ENCODE peak calls at places on chromosomes 6 and 20, in ten cellular contexts. Q, B, I, V, A, T, C, K, R and N are unnamed samples.

GRCh38 chr20:6473197-6473596 is 294.3 kb upstream of the BMP2 start:
- DNase-seq in I (no peak), B (no peak), Q (no peak), K (no peak), C (peak; percentile 45), V (no peak), A (no peak), T (no peak), R (no peak), N (no peak)

GRCh38 chr6:42099340-42100028 is 42.9 kb downstream of the C6orf132 start:
- DNase-seq in T (no peak), Q (peak; percentile 39), K (peak; percentile 88), I (no peak), A (no peak), C (peak; percentile 71), R (no peak), B (no peak), V (peak; percentile 85), N (no peak)

GRCh38 chr6:170031684-170032121 is 259.2 kb downstream of the DLL1 start:
- DNase-seq in T (peak; percentile 11), I (no peak), K (peak; percentile 48), V (peak; percentile 7), B (peak; percentile 4), R (no peak), C (no peak), A (no peak), Q (no peak), N (peak; percentile 54)

GRCh38 chr6:35048631-35049083 is 92.5 kb downstream of the TCP11 start:
- DNase-seq in V (peak; percentile 50), T (no peak), I (no peak), R (no peak), A (peak; percentile 64), B (no peak), Q (no peak), K (no peak), C (peak; percentile 94), N (no peak)

GRCh38 chr6:154622618-154623336 is 110.4 kb upstream of the SCAF8 start:
- DNase-seq in K (no peak), R (no peak), A (no peak), Q (peak; percentile 83), V (no peak), C (no peak), T (no peak), I (no peak), B (no peak), N (no peak)

GRCh38 chr20:63497946-63498935 is 642 bp downstream of the EEF1A2 start:
- DNase-seq in R (no peak), A (peak; percentile 66), K (peak; percentile 87), B (peak; percentile 94), I (no peak), C (peak; percentile 36), T (peak; percentile 68), V (no peak), Q (peak; percentile 50), N (no peak)

GRCh38 chr6:53770690-53771320 is 24.0 kb upstream of the LRRC1 start:
- DNase-seq in Q (no peak), A (no peak), T (no peak), K (no peak), B (no peak), V (no peak), C (peak; percentile 23), R (no peak), I (no peak), N (no peak)

GRCh38 chr6:138289739-138290138 is 71.4 kb upstream of the PBOV1 start:
- DNase-seq in K (no peak), V (no peak), A (no peak), Q (no peak), I (no peak), B (no peak), T (no peak), C (no peak), R (no peak), N (no peak)

GRCh38 chr20:24034820-24035219 is 46.2 kb upstream of the GGTLC1 start:
- DNase-seq in B (no peak), R (no peak), V (no peak), Q (peak; percentile 7), T (no peak), I (no peak), A (no peak), K (no peak), C (no peak), N (no peak)

GRCh38 chr20:41098703-41099250 is 38.6 kb upstream of the PLCG1 start:
- DNase-seq in C (peak; percentile 73), B (no peak), A (no peak), V (no peak), R (no peak), K (no peak), T (no peak), I (no peak), Q (no peak), N (no peak)

GRCh38 chr6:112216699-112217551 is 37.4 kb downstream of the LAMA4 start:
- DNase-seq in T (no peak), A (no peak), K (no peak), C (peak; percentile 95), Q (no peak), I (no peak), B (no peak), V (no peak), R (no peak), N (no peak)

GRCh38 chr20:37518606-37519507 is 2.2 kb upstream of the NNAT start:
- DNase-seq in I (no peak), K (no peak), Q (no peak), C (no peak), T (peak; percentile 64), B (peak; percentile 73), A (peak; percentile 36), R (no peak), V (peak; percentile 30), N (no peak)

GRCh38 chr6:132236744-132237143 is 164.5 kb downstream of the MOXD1 start:
- DNase-seq in I (no peak), K (no peak), R (no peak), C (peak; percentile 51), B (no peak), V (no peak), A (no peak), T (no peak), Q (no peak), N (no peak)

GRCh38 chr20:38963745-38964144 is 1.6 kb downstream of the DHX35 start:
- DNase-seq in A (no peak), B (no peak), Q (no peak), R (no peak), V (no peak), I (no peak), C (no peak), T (no peak), K (no peak), N (no peak)
- H3K4me3 ChIP-seq in A (no peak overlapping the region), B (no peak overlapping the region), Q (no peak overlapping the region), R (no peak overlapping the region), V (no peak overlapping the region), I (no peak overlapping the region), C (no peak overlapping the region), T (no peak overlapping the region), K (no peak overlapping the region), N (no peak overlapping the region)

GRCh38 chr6:161901740-161902426 is 628.0 kb upstream of the AGPAT4 start:
- DNase-seq in T (no peak), B (no peak), V (no peak), A (no peak), R (no peak), I (no peak), Q (no peak), K (no peak), C (no peak), N (no peak)
- H3K27ac ChIP-seq in T (no peak overlapping the region), B (no peak overlapping the region), V (no peak overlapping the region), A (no peak overlapping the region), R (no peak overlapping the region), I (no peak overlapping the region), Q (no peak overlapping the region), K (no peak overlapping the region), C (no peak overlapping the region), N (no peak overlapping the region)

DNA sequence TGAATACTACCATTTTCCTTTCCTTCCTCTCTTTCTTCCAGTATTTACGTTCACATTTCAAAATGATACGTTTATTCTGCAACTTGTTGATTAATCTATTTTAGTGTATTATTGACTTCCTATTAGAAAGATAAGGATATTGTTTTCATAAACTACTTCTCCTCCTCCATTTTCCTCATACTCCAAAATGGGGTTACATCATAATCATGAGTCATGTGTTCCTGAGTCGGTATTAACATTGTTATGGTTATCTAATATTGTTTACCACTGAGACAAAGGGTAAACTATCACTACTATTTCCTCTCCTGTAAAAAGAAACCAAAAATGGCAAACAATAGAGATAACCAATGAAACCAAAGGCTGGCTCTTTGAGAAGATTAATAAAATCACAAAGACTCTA is 126.5 kb upstream of the CDYL start:
- DNase-seq in V (no peak), I (no peak), B (no peak), R (no peak), K (no peak), C (peak; percentile 54), Q (no peak), A (no peak), T (no peak), N (no peak)
- TF ChIP-seq CTCF in V (no peak), I (no peak), B (no peak), R (no peak), K (no peak), C (no peak), Q (no peak), A (no peak), T (no peak), N (no peak)

GRCh38 chr20:52975024-52975732 is 3.0 kb downstream of the TSHZ2 start:
- DNase-seq in I (no peak), K (no peak), B (no peak), R (peak; percentile 26), Q (no peak), A (no peak), V (no peak), T (no peak), C (no peak), N (no peak)
- H3K4me3 ChIP-seq in I (peak overlapping the region; percentile 55), K (peak overlapping the region; percentile 7), B (peak overlapping the region; percentile 35), R (peak overlapping the region; percentile 66), Q (peak overlapping the region; percentile 27), A (no peak overlapping the region), V (no peak overlapping the region), T (peak overlapping the region; percentile 70), C (no peak overlapping the region), N (peak overlapping the region; percentile 70)

DNA sequence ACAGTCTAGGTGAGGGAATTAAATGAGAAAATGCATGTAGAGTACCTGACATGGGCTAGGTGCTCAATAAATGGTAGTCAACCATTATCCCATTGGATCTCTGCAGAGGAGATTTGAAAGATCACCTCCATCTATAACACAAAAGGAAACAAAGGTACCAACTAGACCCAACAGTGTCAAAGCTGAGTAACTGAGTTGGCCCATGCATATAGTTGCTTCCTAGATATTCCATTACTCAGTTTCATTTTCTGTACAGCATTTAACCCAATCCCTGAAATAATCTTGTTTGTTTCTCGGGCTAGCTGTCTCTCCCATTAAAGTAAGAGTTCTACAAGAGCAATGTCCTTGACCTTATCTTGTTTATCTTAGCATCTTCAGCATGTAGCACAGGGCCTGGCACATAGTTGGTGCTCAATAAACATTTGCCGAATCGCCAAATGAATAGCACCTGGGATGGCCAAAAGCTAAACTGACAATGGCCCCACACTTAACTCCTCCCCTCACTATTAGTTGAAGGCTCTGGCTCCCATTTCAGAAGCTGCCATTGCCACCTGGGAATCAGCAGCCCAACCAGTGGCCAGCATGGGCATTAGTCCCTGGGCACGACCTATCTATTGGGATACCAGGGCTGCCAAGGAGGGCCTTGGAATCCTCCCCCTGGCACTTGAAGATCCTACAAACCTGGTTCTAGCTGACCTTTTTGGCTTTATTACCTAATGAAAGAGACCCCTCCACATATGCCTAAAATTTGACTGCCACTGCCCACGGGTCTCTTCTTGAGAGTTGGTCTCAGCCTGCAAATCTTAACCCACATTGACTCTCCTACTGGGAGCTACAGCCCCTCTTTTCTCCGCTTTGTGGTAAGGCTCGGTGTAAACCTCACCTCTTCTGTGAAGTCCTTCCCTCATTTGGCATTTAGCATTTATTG is 22.6 kb downstream of the BCL2L1 start:
- DNase-seq in R (no peak), A (no peak), B (no peak), I (no peak), V (no peak), K (no peak), T (no peak), C (no peak), Q (no peak), N (no peak)
- H3K27ac ChIP-seq in R (no peak overlapping the region), A (peak overlapping the region; percentile 80), B (peak overlapping the region; percentile 93), I (peak overlapping the region; percentile 73), V (peak overlapping the region; percentile 79), K (peak overlapping the region; percentile 82), T (peak overlapping the region; percentile 84), C (peak overlapping the region; percentile 97), Q (peak overlapping the region; percentile 90), N (peak overlapping the region; percentile 91)